ENCODE peak calls at places on chromosomes 6 and 20, in six cellular contexts. One of them, this sample, is unnamed.

GRCh38 chr6:83183082-83183828 is 9.8 kb downstream of the PGM3 start:
- DNase-seq in left lung: no peak
- DNase-seq in activated CD8-positive, alpha-beta memory T cell treated with anti-CD3 and anti-CD28 coated beads for 48 hours: no peak
- DNase-seq in non-pigmented ciliary epithelial cell: peak; percentile 92
- DNase-seq in T1000: peak; percentile 64
- DNase-seq in foreskin fibroblast: peak; percentile 92
- DNase-seq in this sample: peak; percentile 4

GRCh38 chr20:57988828-57989227 is 239.6 kb downstream of the ANKRD60 start:
- DNase-seq in left lung: no peak
- DNase-seq in activated CD8-positive, alpha-beta memory T cell treated with anti-CD3 and anti-CD28 coated beads for 48 hours: no peak
- DNase-seq in non-pigmented ciliary epithelial cell: no peak
- DNase-seq in T1000: no peak
- DNase-seq in foreskin fibroblast: no peak
- DNase-seq in this sample: no peak

GRCh38 chr6:90393232-90393884 is 96.7 kb upstream of the BACH2 start:
- DNase-seq in left lung: no peak
- DNase-seq in activated CD8-positive, alpha-beta memory T cell treated with anti-CD3 and anti-CD28 coated beads for 48 hours: no peak
- DNase-seq in non-pigmented ciliary epithelial cell: no peak
- DNase-seq in T1000: no peak
- DNase-seq in foreskin fibroblast: peak; percentile 29
- DNase-seq in this sample: peak; percentile 34

GRCh38 chr6:151858294-151858693 is 50.8 kb downstream of the ESR1 start:
- DNase-seq in left lung: no peak
- DNase-seq in activated CD8-positive, alpha-beta memory T cell treated with anti-CD3 and anti-CD28 coated beads for 48 hours: no peak
- DNase-seq in non-pigmented ciliary epithelial cell: no peak
- DNase-seq in T1000: no peak
- DNase-seq in foreskin fibroblast: no peak
- DNase-seq in this sample: no peak

GRCh38 chr6:28953039-28953872 is 29.5 kb upstream of the TRIM27 start:
- DNase-seq in left lung: no peak
- DNase-seq in activated CD8-positive, alpha-beta memory T cell treated with anti-CD3 and anti-CD28 coated beads for 48 hours: peak; percentile 33
- DNase-seq in non-pigmented ciliary epithelial cell: no peak
- DNase-seq in T1000: peak; percentile 67
- DNase-seq in foreskin fibroblast: peak; percentile 48
- DNase-seq in this sample: peak; percentile 45

GRCh38 chr6:112600168-112600567 is 253.0 kb downstream of the RFPL4B start:
- DNase-seq in left lung: no peak
- DNase-seq in activated CD8-positive, alpha-beta memory T cell treated with anti-CD3 and anti-CD28 coated beads for 48 hours: no peak
- DNase-seq in non-pigmented ciliary epithelial cell: no peak
- DNase-seq in T1000: no peak
- DNase-seq in foreskin fibroblast: no peak
- DNase-seq in this sample: no peak

GRCh38 chr6:44572346-44572745 is 184.8 kb downstream of the CDC5L start:
- DNase-seq in left lung: no peak
- DNase-seq in activated CD8-positive, alpha-beta memory T cell treated with anti-CD3 and anti-CD28 coated beads for 48 hours: no peak
- DNase-seq in non-pigmented ciliary epithelial cell: no peak
- DNase-seq in T1000: no peak
- DNase-seq in foreskin fibroblast: no peak
- DNase-seq in this sample: no peak

GRCh38 chr6:31887173-31887572 is 8.4 kb upstream of the SLC44A4 start:
- DNase-seq in left lung: no peak
- DNase-seq in activated CD8-positive, alpha-beta memory T cell treated with anti-CD3 and anti-CD28 coated beads for 48 hours: no peak
- DNase-seq in non-pigmented ciliary epithelial cell: no peak
- DNase-seq in T1000: no peak
- DNase-seq in foreskin fibroblast: no peak
- DNase-seq in this sample: no peak

GRCh38 chr20:3716195-3716834 is 3.9 kb upstream of the SIGLEC1 start:
- DNase-seq in left lung: no peak
- DNase-seq in activated CD8-positive, alpha-beta memory T cell treated with anti-CD3 and anti-CD28 coated beads for 48 hours: no peak
- DNase-seq in non-pigmented ciliary epithelial cell: no peak
- DNase-seq in T1000: no peak
- DNase-seq in foreskin fibroblast: peak; percentile 18
- DNase-seq in this sample: no peak

GRCh38 chr6:73873081-73873480 is 177.1 kb downstream of the CD109 start:
- DNase-seq in left lung: no peak
- DNase-seq in activated CD8-positive, alpha-beta memory T cell treated with anti-CD3 and anti-CD28 coated beads for 48 hours: no peak
- DNase-seq in non-pigmented ciliary epithelial cell: no peak
- DNase-seq in T1000: no peak
- DNase-seq in foreskin fibroblast: peak; percentile 31
- DNase-seq in this sample: no peak

GRCh38 chr6:41941280-41942044 is at the start of gene CCND3:
- DNase-seq in left lung: peak; percentile 95
- DNase-seq in activated CD8-positive, alpha-beta memory T cell treated with anti-CD3 and anti-CD28 coated beads for 48 hours: peak; percentile 83
- DNase-seq in non-pigmented ciliary epithelial cell: peak; percentile 54
- DNase-seq in T1000: peak; percentile 81
- DNase-seq in foreskin fibroblast: peak; percentile 92
- DNase-seq in this sample: peak; percentile 82

GRCh38 chr20:47181056-47181862 is 175.2 kb downstream of the ZMYND8 start:
- DNase-seq in left lung: peak; percentile 41
- DNase-seq in activated CD8-positive, alpha-beta memory T cell treated with anti-CD3 and anti-CD28 coated beads for 48 hours: no peak
- DNase-seq in non-pigmented ciliary epithelial cell: peak; percentile 47
- DNase-seq in T1000: peak; percentile 50
- DNase-seq in foreskin fibroblast: peak; percentile 73
- DNase-seq in this sample: no peak

GRCh38 chr6:14265049-14266021 is 147.8 kb downstream of the CD83 start:
- DNase-seq in left lung: no peak
- DNase-seq in activated CD8-positive, alpha-beta memory T cell treated with anti-CD3 and anti-CD28 coated beads for 48 hours: no peak
- DNase-seq in non-pigmented ciliary epithelial cell: no peak
- DNase-seq in T1000: no peak
- DNase-seq in foreskin fibroblast: no peak
- DNase-seq in this sample: no peak

GRCh38 chr6:90468080-90468479 is 118.8 kb downstream of the MAP3K7 start:
- DNase-seq in left lung: no peak
- DNase-seq in activated CD8-positive, alpha-beta memory T cell treated with anti-CD3 and anti-CD28 coated beads for 48 hours: no peak
- DNase-seq in non-pigmented ciliary epithelial cell: peak; percentile 45
- DNase-seq in T1000: no peak
- DNase-seq in foreskin fibroblast: no peak
- DNase-seq in this sample: no peak

GRCh38 chr6:111260570-111261298 is 173.4 kb downstream of the SLC16A10 start:
- DNase-seq in left lung: no peak
- DNase-seq in activated CD8-positive, alpha-beta memory T cell treated with anti-CD3 and anti-CD28 coated beads for 48 hours: no peak
- DNase-seq in non-pigmented ciliary epithelial cell: no peak
- DNase-seq in T1000: no peak
- DNase-seq in foreskin fibroblast: no peak
- DNase-seq in this sample: no peak

GRCh38 chr20:63031251-63032014 is 24.7 kb upstream of the BHLHE23 start:
- DNase-seq in left lung: no peak
- DNase-seq in activated CD8-positive, alpha-beta memory T cell treated with anti-CD3 and anti-CD28 coated beads for 48 hours: no peak
- DNase-seq in non-pigmented ciliary epithelial cell: no peak
- DNase-seq in T1000: no peak
- DNase-seq in foreskin fibroblast: no peak
- DNase-seq in this sample: no peak

GRCh38 chr6:118387921-118388701 is 160.0 kb upstream of the PLN start:
- DNase-seq in left lung: no peak
- DNase-seq in activated CD8-positive, alpha-beta memory T cell treated with anti-CD3 and anti-CD28 coated beads for 48 hours: no peak
- DNase-seq in non-pigmented ciliary epithelial cell: peak; percentile 83
- DNase-seq in T1000: peak; percentile 12
- DNase-seq in foreskin fibroblast: peak; percentile 84
- DNase-seq in this sample: no peak

GRCh38 chr6:80489911-80490635 is 383.6 kb downstream of the BCKDHB start:
- DNase-seq in left lung: no peak
- DNase-seq in activated CD8-positive, alpha-beta memory T cell treated with anti-CD3 and anti-CD28 coated beads for 48 hours: no peak
- DNase-seq in non-pigmented ciliary epithelial cell: no peak
- DNase-seq in T1000: no peak
- DNase-seq in foreskin fibroblast: no peak
- DNase-seq in this sample: no peak

GRCh38 chr6:39830444-39830843 is 38.3 kb downstream of the DAAM2 start:
- DNase-seq in left lung: no peak
- DNase-seq in activated CD8-positive, alpha-beta memory T cell treated with anti-CD3 and anti-CD28 coated beads for 48 hours: no peak
- DNase-seq in non-pigmented ciliary epithelial cell: no peak
- DNase-seq in T1000: no peak
- DNase-seq in foreskin fibroblast: no peak
- DNase-seq in this sample: no peak

GRCh38 chr6:122102026-122102425 is 297.4 kb upstream of the HSF2 start:
- DNase-seq in left lung: no peak
- DNase-seq in activated CD8-positive, alpha-beta memory T cell treated with anti-CD3 and anti-CD28 coated beads for 48 hours: no peak
- DNase-seq in non-pigmented ciliary epithelial cell: no peak
- DNase-seq in T1000: no peak
- DNase-seq in foreskin fibroblast: no peak
- DNase-seq in this sample: no peak

GRCh38 chr20:36004045-36004444 is 35.7 kb downstream of the CNBD2 start:
- DNase-seq in left lung: no peak
- DNase-seq in activated CD8-positive, alpha-beta memory T cell treated with anti-CD3 and anti-CD28 coated beads for 48 hours: no peak
- DNase-seq in non-pigmented ciliary epithelial cell: no peak
- DNase-seq in T1000: no peak
- DNase-seq in foreskin fibroblast: peak; percentile 43
- DNase-seq in this sample: no peak

GRCh38 chr20:667351-668034 is 8.1 kb downstream of the SCRT2 start:
- DNase-seq in left lung: peak; percentile 59
- DNase-seq in activated CD8-positive, alpha-beta memory T cell treated with anti-CD3 and anti-CD28 coated beads for 48 hours: no peak
- DNase-seq in non-pigmented ciliary epithelial cell: no peak
- DNase-seq in T1000: no peak
- DNase-seq in foreskin fibroblast: no peak
- DNase-seq in this sample: peak; percentile 29

GRCh38 chr6:89297695-89298351 is 17.3 kb downstream of the GABRR2 start:
- DNase-seq in left lung: peak; percentile 61
- DNase-seq in activated CD8-positive, alpha-beta memory T cell treated with anti-CD3 and anti-CD28 coated beads for 48 hours: peak; percentile 35
- DNase-seq in non-pigmented ciliary epithelial cell: peak; percentile 99
- DNase-seq in T1000: peak; percentile 67
- DNase-seq in foreskin fibroblast: peak; percentile 90
- DNase-seq in this sample: no peak

GRCh38 chr6:101397199-101397598 is 3.7 kb downstream of the GRIK2 start:
- DNase-seq in left lung: no peak
- DNase-seq in activated CD8-positive, alpha-beta memory T cell treated with anti-CD3 and anti-CD28 coated beads for 48 hours: no peak
- DNase-seq in non-pigmented ciliary epithelial cell: no peak
- DNase-seq in T1000: no peak
- DNase-seq in foreskin fibroblast: no peak
- DNase-seq in this sample: no peak

GRCh38 chr6:163260111-163260895 is 154.2 kb upstream of the QKI start:
- DNase-seq in left lung: no peak
- DNase-seq in activated CD8-positive, alpha-beta memory T cell treated with anti-CD3 and anti-CD28 coated beads for 48 hours: no peak
- DNase-seq in non-pigmented ciliary epithelial cell: no peak
- DNase-seq in T1000: no peak
- DNase-seq in foreskin fibroblast: no peak
- DNase-seq in this sample: peak; percentile 62

GRCh38 chr6:1613631-1614447 is 4.1 kb downstream of the FOXC1 start:
- DNase-seq in left lung: no peak
- DNase-seq in activated CD8-positive, alpha-beta memory T cell treated with anti-CD3 and anti-CD28 coated beads for 48 hours: no peak
- DNase-seq in non-pigmented ciliary epithelial cell: no peak
- DNase-seq in T1000: peak; percentile 31
- DNase-seq in foreskin fibroblast: no peak
- DNase-seq in this sample: no peak

GRCh38 chr20:23160536-23161243 is 74.6 kb upstream of the CD93 start:
- DNase-seq in left lung: no peak
- DNase-seq in activated CD8-positive, alpha-beta memory T cell treated with anti-CD3 and anti-CD28 coated beads for 48 hours: no peak
- DNase-seq in non-pigmented ciliary epithelial cell: no peak
- DNase-seq in T1000: no peak
- DNase-seq in foreskin fibroblast: no peak
- DNase-seq in this sample: no peak

GRCh38 chr6:42106663-42107023 is 35.8 kb downstream of the C6orf132 start:
- DNase-seq in left lung: no peak
- DNase-seq in activated CD8-positive, alpha-beta memory T cell treated with anti-CD3 and anti-CD28 coated beads for 48 hours: no peak
- DNase-seq in non-pigmented ciliary epithelial cell: no peak
- DNase-seq in T1000: no peak
- DNase-seq in foreskin fibroblast: no peak
- DNase-seq in this sample: no peak

GRCh38 chr6:126076992-126077664 is 90.8 kb downstream of the TRMT11 start:
- DNase-seq in left lung: no peak
- DNase-seq in activated CD8-positive, alpha-beta memory T cell treated with anti-CD3 and anti-CD28 coated beads for 48 hours: no peak
- DNase-seq in non-pigmented ciliary epithelial cell: no peak
- DNase-seq in T1000: no peak
- DNase-seq in foreskin fibroblast: peak; percentile 45
- DNase-seq in this sample: no peak

GRCh38 chr6:111871725-111872520 is 1.3 kb downstream of the FYN start:
- DNase-seq in left lung: no peak
- DNase-seq in activated CD8-positive, alpha-beta memory T cell treated with anti-CD3 and anti-CD28 coated beads for 48 hours: no peak
- DNase-seq in non-pigmented ciliary epithelial cell: no peak
- DNase-seq in T1000: no peak
- DNase-seq in foreskin fibroblast: peak; percentile 24
- DNase-seq in this sample: peak; percentile 63

GRCh38 chr6:92779758-92780157 is 639.6 kb downstream of the EPHA7 start:
- DNase-seq in left lung: peak; percentile 36
- DNase-seq in activated CD8-positive, alpha-beta memory T cell treated with anti-CD3 and anti-CD28 coated beads for 48 hours: no peak
- DNase-seq in non-pigmented ciliary epithelial cell: peak; percentile 26
- DNase-seq in T1000: peak; percentile 6
- DNase-seq in foreskin fibroblast: peak; percentile 1
- DNase-seq in this sample: no peak

GRCh38 chr6:14596410-14596809 is 478.8 kb downstream of the CD83 start:
- DNase-seq in left lung: peak; percentile 69
- DNase-seq in activated CD8-positive, alpha-beta memory T cell treated with anti-CD3 and anti-CD28 coated beads for 48 hours: no peak
- DNase-seq in non-pigmented ciliary epithelial cell: peak; percentile 47
- DNase-seq in T1000: peak; percentile 74
- DNase-seq in foreskin fibroblast: peak; percentile 66
- DNase-seq in this sample: no peak

GRCh38 chr20:6277661-6278060 is 154.8 kb upstream of the FERMT1 start:
- DNase-seq in left lung: no peak
- DNase-seq in activated CD8-positive, alpha-beta memory T cell treated with anti-CD3 and anti-CD28 coated beads for 48 hours: no peak
- DNase-seq in non-pigmented ciliary epithelial cell: no peak
- DNase-seq in T1000: no peak
- DNase-seq in foreskin fibroblast: no peak
- DNase-seq in this sample: no peak